ENCODE peak calls at places on chromosome 3, in eight cellular contexts. H is fibroblast of pulmonary artery, S is left ventricle myocardium inferior, G is nephron progenitor cell, J is pancreas, U is HFFc6, D is choroid plexus epithelial cell, Z is fibroblast of mammary gland. N is an unnamed sample.

GRCh38 chr3:123602325-123602724 is 17.5 kb upstream of the HACD2 start:
- DNase-seq in G (no peak), J (no peak), U (peak; percentile 84), Z (peak; percentile 94), H (peak; percentile 87), D (peak; percentile 85), S (no peak), N (no peak)

GRCh38 chr3:99637381-99638111 is 848 bp upstream of the COL8A1 start:
- DNase-seq in J (peak; percentile 56), S (peak; percentile 19), H (peak; percentile 76), D (peak; percentile 89), G (peak; percentile 35), U (peak; percentile 78), Z (peak; percentile 83), N (no peak)

GRCh38 chr3:173138031-173138430 is 3.0 kb downstream of the SPATA16 start:
- DNase-seq in S (no peak), H (no peak), D (peak; percentile 4), Z (no peak), G (no peak), J (no peak), U (no peak), N (no peak)

GRCh38 chr3:20563236-20563635 is 377.2 kb upstream of the SGO1 start:
- DNase-seq in S (no peak), J (no peak), Z (peak; percentile 20), G (no peak), D (no peak), U (no peak), H (no peak), N (no peak)

GRCh38 chr3:66215106-66215505 is 5.7 kb upstream of the SLC25A26 start:
- DNase-seq in H (no peak), G (no peak), D (no peak), S (no peak), U (no peak), J (no peak), Z (no peak), N (no peak)

GRCh38 chr3:66037986-66038369 is 740 bp downstream of the MAGI1 start:
- DNase-seq in Z (no peak), J (peak; percentile 78), G (peak; percentile 53), D (no peak), U (no peak), H (no peak), S (peak; percentile 25), N (peak; percentile 91)

GRCh38 chr3:130711885-130712284 is 34.7 kb downstream of the PIK3R4 start:
- DNase-seq in Z (peak; percentile 53), G (no peak), J (no peak), U (no peak), D (no peak), H (peak; percentile 23), S (no peak), N (no peak)

GRCh38 chr3:55686720-55687254 is 199.7 kb upstream of the WNT5A start:
- DNase-seq in U (peak; percentile 4), Z (peak; percentile 49), G (no peak), J (no peak), H (no peak), D (peak; percentile 61), S (no peak), N (no peak)

GRCh38 chr3:195876297-195877031 is 31.9 kb downstream of the TNK2 start:
- DNase-seq in G (no peak), U (no peak), J (no peak), S (no peak), D (no peak), H (no peak), Z (no peak), N (no peak)

GRCh38 chr3:28718074-28718849 is 369.6 kb upstream of the AZI2 start:
- DNase-seq in G (no peak), H (peak; percentile 2), Z (no peak), U (no peak), D (no peak), S (no peak), J (no peak), N (no peak)

GRCh38 chr3:31495971-31496370 is 36.8 kb upstream of the STT3B start:
- DNase-seq in S (no peak), D (no peak), J (no peak), G (no peak), U (no peak), H (peak; percentile 30), Z (peak; percentile 73), N (no peak)

GRCh38 chr3:65436580-65436979 is 602.1 kb downstream of the MAGI1 start:
- DNase-seq in S (no peak), Z (peak; percentile 10), D (peak; percentile 17), H (peak; percentile 20), J (no peak), G (peak; percentile 45), U (no peak), N (no peak)

GRCh38 chr3:59709702-59710555 is 660.1 kb upstream of the CFAP20DC start:
- DNase-seq in J (no peak), Z (no peak), S (peak; percentile 61), H (no peak), U (no peak), G (no peak), D (no peak), N (no peak)

GRCh38 chr3:34882764-34883163 is 756.6 kb upstream of the ARPP21 start:
- DNase-seq in Z (no peak), U (no peak), S (no peak), D (peak; percentile 43), G (no peak), H (peak; percentile 47), J (no peak), N (no peak)

GRCh38 chr3:128079823-128080222 is 27.6 kb downstream of the SEC61A1 start:
- DNase-seq in Z (no peak), H (no peak), U (no peak), S (no peak), J (no peak), D (no peak), G (no peak), N (no peak)

GRCh38 chr3:52289747-52290595 is 2.3 kb downstream of the GLYCTK start:
- DNase-seq in H (no peak), J (peak; percentile 78), G (no peak), U (no peak), S (no peak), Z (no peak), D (no peak), N (peak; percentile 66)

GRCh38 chr3:38805765-38806386 is 10.1 kb downstream of the SCN10A start:
- DNase-seq in G (peak; percentile 83), H (peak; percentile 85), S (no peak), Z (peak; percentile 75), D (peak; percentile 86), J (no peak), U (peak; percentile 48), N (no peak)

GRCh38 chr3:72515915-72516314 is 332.3 kb downstream of the SHQ1 start:
- DNase-seq in D (no peak), S (no peak), G (no peak), H (peak; percentile 11), J (no peak), U (no peak), Z (peak; percentile 16), N (no peak)

GRCh38 chr3:95565502-95565901 is 1248.9 kb upstream of the EPHA6 start:
- DNase-seq in D (no peak), H (no peak), J (no peak), U (no peak), G (no peak), Z (no peak), S (no peak), N (no peak)
- TF ChIP-seq CTCF in D (no peak), H (no peak), J (no peak), U (no peak), G (no peak), Z (no peak), S (no peak), N (no peak)

GRCh38 chr3:86782271-86782670 is 208.7 kb downstream of the VGLL3 start:
- DNase-seq in J (no peak), Z (no peak), S (no peak), U (no peak), D (peak; percentile 22), G (no peak), H (peak; percentile 10), N (no peak)

GRCh38 chr3:86782860-86783259 is 208.1 kb downstream of the VGLL3 start:
- DNase-seq in S (no peak), G (no peak), D (no peak), Z (no peak), H (no peak), J (no peak), U (no peak), N (no peak)

GRCh38 chr3:86787091-86787490 is 203.9 kb downstream of the VGLL3 start:
- DNase-seq in G (no peak), S (no peak), U (peak; percentile 37), D (peak; percentile 78), Z (peak; percentile 27), J (no peak), H (peak; percentile 47), N (no peak)

GRCh38 chr3:86788371-86788770 is 202.6 kb downstream of the VGLL3 start:
- DNase-seq in G (no peak), H (no peak), D (peak; percentile 26), Z (peak; percentile 23), J (no peak), U (no peak), S (no peak), N (no peak)

DNA sequence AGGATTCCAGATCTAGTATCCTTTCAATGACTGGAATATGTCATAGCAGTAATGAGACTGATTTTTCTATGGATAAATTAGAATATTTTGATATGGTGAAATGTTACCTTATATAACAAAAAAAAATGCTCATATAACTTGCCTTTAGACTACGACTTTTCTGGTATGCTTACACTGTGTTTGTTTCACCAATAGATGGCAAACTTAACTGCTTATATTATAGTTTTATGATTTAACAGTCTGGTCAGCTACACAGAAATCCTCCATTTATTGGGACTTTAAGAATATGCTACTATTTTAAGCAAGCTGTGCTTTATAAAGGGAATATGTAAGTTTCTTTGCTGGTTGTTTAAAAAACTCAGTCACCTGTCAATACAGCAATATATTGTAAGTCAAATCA is 205.6 kb downstream of the VGLL3 start:
- DNase-seq in S (no peak), U (peak; percentile 65), Z (peak; percentile 65), G (no peak), J (no peak), H (peak; percentile 64), D (peak; percentile 80), N (no peak)
- TF ChIP-seq CTCF in S (peak; percentile 38), U (peak; percentile 78), Z (peak; percentile 51), G (no peak), J (no peak), H (peak; percentile 51), D (peak; percentile 58), N (peak; percentile 91)

GRCh38 chr3:61009025-61009424 is 242.2 kb downstream of the FHIT start:
- DNase-seq in J (no peak), S (no peak), D (no peak), H (no peak), U (no peak), Z (no peak), G (no peak), N (no peak)
- TF ChIP-seq CTCF in J (no peak), S (no peak), D (no peak), H (no peak), U (no peak), Z (no peak), G (no peak), N (no peak)

GRCh38 chr3:70488131-70488530 is 175.7 kb upstream of the MDFIC2 start:
- DNase-seq in U (no peak), S (no peak), Z (no peak), D (no peak), G (no peak), H (no peak), J (no peak), N (no peak)

DNA sequence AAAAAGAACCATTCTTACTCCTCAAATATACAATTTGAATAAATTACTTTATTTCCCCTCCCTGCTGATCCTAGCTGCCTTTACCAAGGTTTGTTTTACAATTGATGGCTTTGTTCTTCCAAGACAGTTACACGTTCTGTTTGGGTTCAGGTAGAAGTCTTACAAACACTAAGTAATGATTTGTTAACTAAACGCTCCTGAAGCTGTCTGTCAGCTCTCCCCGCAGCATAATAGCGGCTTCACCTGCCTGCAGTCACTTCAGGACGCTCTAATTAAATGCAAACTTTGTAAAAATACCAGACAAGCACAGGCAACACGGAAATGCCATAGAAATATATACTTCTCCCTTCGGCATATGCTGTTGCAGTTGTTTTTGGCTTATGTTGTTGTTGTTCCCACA is 176.4 kb upstream of the MDFIC2 start:
- DNase-seq in S (no peak), D (no peak), U (no peak), Z (no peak), J (no peak), G (no peak), H (no peak), N (no peak)
- TF ChIP-seq CTCF in S (no peak), D (no peak), U (no peak), Z (no peak), J (no peak), G (no peak), H (no peak), N (no peak)

N was measured in chondrocyte.